ENCODE peak calls at places on chromosome X, in four cellular contexts. One of them, this sample, is unnamed.

GRCh38 chrX:9829308-9830267 is 43.4 kb downstream of the SHROOM2 start:
- DNase-seq in BE2C: no peak
- DNase-seq in NAMALWA: no peak
- DNase-seq in NCI-H1105: no peak
- DNase-seq in this sample: no peak

GRCh38 chrX:154727418-154728323 is 23.2 kb downstream of the GAB3 start:
- DNase-seq in NAMALWA: no peak
- DNase-seq in NCI-H1105: no peak
- DNase-seq in BE2C: no peak
- DNase-seq in this sample: no peak

GRCh38 chrX:1397001-1397400 is 5.1 kb upstream of the SLC25A6 start:
- DNase-seq in BE2C: no peak
- DNase-seq in NAMALWA: no peak
- DNase-seq in NCI-H1105: no peak
- DNase-seq in this sample: no peak

GRCh38 chrX:22163306-22163705 is 109.4 kb upstream of the CBLL2 start:
- DNase-seq in NAMALWA: no peak
- DNase-seq in BE2C: no peak
- DNase-seq in NCI-H1105: no peak
- DNase-seq in this sample: no peak

GRCh38 chrX:56728321-56728720 is 722 bp upstream of the NBDY start:
- DNase-seq in NAMALWA: peak
- DNase-seq in NCI-H1105: no peak
- DNase-seq in BE2C: no peak
- DNase-seq in this sample: peak

GRCh38 chrX:118346258-118347094 is 570 bp downstream of the WDR44 start:
- DNase-seq in BE2C: peak
- DNase-seq in NCI-H1105: peak
- DNase-seq in NAMALWA: peak
- DNase-seq in this sample: peak

GRCh38 chrX:22534643-22535042 is 261.9 kb downstream of the CBLL2 start:
- DNase-seq in NCI-H1105: no peak
- DNase-seq in BE2C: no peak
- DNase-seq in NAMALWA: no peak
- DNase-seq in this sample: no peak

GRCh38 chrX:63430026-63430425 is 78.9 kb upstream of the SPIN4 start:
- DNase-seq in NCI-H1105: no peak
- DNase-seq in NAMALWA: no peak
- DNase-seq in BE2C: no peak
- DNase-seq in this sample: no peak

GRCh38 chrX:734411-734810 is 103.8 kb downstream of the SHOX start:
- DNase-seq in NCI-H1105: no peak
- DNase-seq in NAMALWA: no peak
- DNase-seq in BE2C: no peak
- DNase-seq in this sample: no peak